ENCODE peak calls at places on chromosomes 5 and 9, in seven cellular contexts. I is GM20000, N is astrocyte of the spinal cord, D is MM.1S, P is BJ, L is foreskin fibroblast, A is tibial artery. K is an unnamed sample.

GRCh38 chr5:139137703-139138102 is 60.5 kb downstream of the SIL1 start:
- DNase-seq in I (no peak), A (no peak), L (peak), P (no peak), N (peak), D (no peak), K (no peak)

GRCh38 chr9:131758972-131759647 is 19.2 kb upstream of the RAPGEF1 start:
- DNase-seq in L (peak), D (no peak), I (no peak), A (no peak), P (no peak), N (no peak), K (no peak)

GRCh38 chr9:110283736-110284135 is 27.4 kb upstream of the TXN start:
- DNase-seq in L (no peak), P (no peak), A (no peak), N (no peak), I (no peak), D (no peak), K (no peak)

GRCh38 chr9:135524130-135524861 is 3.1 kb downstream of the LCN1 start:
- DNase-seq in I (no peak), N (no peak), L (peak), A (peak), P (no peak), D (no peak), K (no peak)

GRCh38 chr5:15683332-15683731 is 183.4 kb downstream of the FBXL7 start:
- DNase-seq in I (no peak), A (no peak), D (no peak), P (no peak), L (no peak), N (no peak), K (no peak)

GRCh38 chr9:107784235-107784958 is 294.8 kb upstream of the KLF4 start:
- DNase-seq in L (peak), A (no peak), D (no peak), I (no peak), P (peak), N (peak), K (no peak)

GRCh38 chr5:28729067-28729466 is 1690.7 kb upstream of the CDH9 start:
- DNase-seq in P (no peak), N (no peak), A (no peak), L (no peak), I (no peak), D (no peak), K (no peak)

GRCh38 chr9:104831681-104832080 is 67.8 kb downstream of the NIPSNAP3B start:
- DNase-seq in L (peak), I (no peak), A (no peak), D (no peak), N (peak), P (no peak), K (no peak)

GRCh38 chr5:6592611-6593010 is 40.2 kb downstream of the NSUN2 start:
- DNase-seq in I (no peak), L (peak), A (no peak), D (no peak), N (no peak), P (peak), K (no peak)

GRCh38 chr9:81052846-81053245 is 636.5 kb downstream of the TLE1 start:
- DNase-seq in I (no peak), N (peak), P (no peak), A (no peak), L (peak), D (peak), K (no peak)

GRCh38 chr9:130659699-130660248 is 4.6 kb upstream of the PRDM12 start:
- DNase-seq in A (no peak), D (no peak), N (no peak), I (no peak), L (no peak), P (no peak), K (no peak)

GRCh38 chr5:140023611-140024191 is 19.4 kb downstream of the NRG2 start:
- DNase-seq in A (no peak), D (no peak), L (no peak), I (no peak), P (no peak), N (no peak), K (no peak)

GRCh38 chr9:77403244-77403643 is 225.9 kb downstream of the VPS13A start:
- DNase-seq in D (no peak), N (no peak), I (no peak), A (no peak), L (peak), P (no peak), K (no peak)

GRCh38 chr5:112183103-112183634 is 235.9 kb downstream of the EPB41L4A start:
- DNase-seq in I (no peak), P (no peak), D (no peak), N (peak), L (peak), A (no peak), K (no peak)

GRCh38 chr9:93258818-93259489 is 75.0 kb downstream of the WNK2 start:
- DNase-seq in I (peak), D (no peak), P (no peak), A (peak), L (no peak), N (no peak), K (no peak)

GRCh38 chr5:95403996-95404395 is 12.8 kb downstream of the FAM81B start:
- DNase-seq in P (no peak), N (no peak), D (no peak), I (no peak), L (no peak), A (no peak), K (no peak)

GRCh38 chr5:893711-894110 is 1.0 kb downstream of the TRIP13 start:
- DNase-seq in A (no peak), L (no peak), D (peak), P (no peak), N (no peak), I (no peak), K (no peak)

DNA sequence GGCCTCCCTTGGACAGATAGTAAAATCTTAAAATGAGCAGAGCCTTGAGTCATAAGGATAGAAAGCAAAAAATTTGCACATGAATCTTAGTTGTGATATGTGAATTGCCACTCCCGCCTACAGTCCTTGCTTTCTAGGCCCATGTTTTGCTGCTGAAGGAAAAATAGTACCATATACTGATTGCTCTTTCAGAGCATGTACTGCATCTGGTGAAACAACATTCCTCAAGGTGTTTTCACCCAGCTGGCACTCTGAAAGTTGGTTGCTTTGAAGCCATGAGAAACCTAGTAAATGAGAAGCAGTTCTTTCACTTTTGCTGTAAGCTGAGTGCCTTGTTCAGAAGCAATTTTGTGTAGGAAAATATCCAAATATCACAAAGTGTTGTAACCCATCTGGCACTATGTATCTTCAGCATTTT is 10.3 kb downstream of the CDC37L1 start:
- DNase-seq in D (peak), P (no peak), A (no peak), N (no peak), L (peak), I (peak), K (peak)
- TF ChIP-seq CTCF in D (no peak), P (no peak), A (no peak), N (no peak), L (no peak), I (no peak), K (no peak)

GRCh38 chr9:4143951-4144717 is 155.7 kb downstream of the GLIS3 start:
- DNase-seq in P (no peak), D (no peak), N (peak), I (no peak), A (no peak), L (peak), K (no peak)
- TF ChIP-seq CTCF in P (no peak), D (no peak), N (no peak), I (no peak), A (no peak), L (no peak), K (no peak)

GRCh38 chr5:132635873-132636272 is 22.1 kb upstream of the IL13 start:
- DNase-seq in D (no peak), L (no peak), N (no peak), I (peak), A (no peak), P (no peak), K (peak)
- TF ChIP-seq CTCF in D (no peak), L (no peak), N (no peak), I (no peak), A (no peak), P (no peak), K (no peak)

GRCh38 chr5:149903441-149903840 is 41.2 kb downstream of the PDE6A start:
- DNase-seq in A (no peak), L (no peak), D (no peak), P (no peak), I (no peak), N (no peak), K (no peak)

GRCh38 chr5:149901511-149901910 is 43.1 kb downstream of the PDE6A start:
- DNase-seq in P (no peak), N (no peak), A (no peak), L (no peak), I (no peak), D (no peak), K (no peak)

GRCh38 chr5:149900390-149900789 is 44.2 kb downstream of the PDE6A start:
- DNase-seq in A (no peak), N (no peak), I (no peak), P (no peak), D (no peak), L (no peak), K (no peak)

GRCh38 chr5:149904293-149904886 is 40.2 kb downstream of the PDE6A start:
- DNase-seq in P (no peak), A (no peak), I (no peak), D (no peak), L (peak), N (no peak), K (no peak)

DNA sequence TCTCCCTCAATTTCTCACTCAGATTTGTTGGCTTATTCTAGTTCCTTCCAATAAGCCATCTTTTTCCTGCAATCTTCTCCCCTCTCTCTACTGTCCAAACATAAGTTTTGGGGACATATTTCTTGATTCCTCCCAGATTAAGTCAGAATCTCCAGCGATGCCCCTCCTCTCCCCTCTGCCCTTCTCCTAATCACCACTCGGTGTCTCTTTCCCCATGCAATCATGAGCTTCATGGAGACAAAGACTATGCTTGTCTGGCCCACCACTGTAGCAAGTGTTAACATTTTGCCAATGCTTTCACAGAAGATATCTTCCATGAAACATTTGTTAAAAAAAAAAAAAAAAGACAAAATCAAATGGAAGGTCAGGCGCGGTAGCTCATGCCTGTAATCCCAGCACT is 42.4 kb downstream of the PDE6A start:
- DNase-seq in A (no peak), D (no peak), N (no peak), P (no peak), I (no peak), L (no peak), K (no peak)
- TF ChIP-seq CTCF in A (no peak), D (no peak), N (no peak), P (no peak), I (no peak), L (no peak), K (no peak)

GRCh38 chr5:178283520-178283919 is 50.9 kb upstream of the PHYKPL start:
- DNase-seq in A (no peak), N (no peak), D (no peak), L (no peak), P (no peak), I (no peak), K (no peak)

GRCh38 chr5:178284996-178285395 is 52.4 kb upstream of the PHYKPL start:
- DNase-seq in P (no peak), D (no peak), A (no peak), N (no peak), L (no peak), I (no peak), K (no peak)

GRCh38 chr5:178282391-178282790 is 49.8 kb upstream of the PHYKPL start:
- DNase-seq in A (no peak), D (no peak), L (no peak), P (no peak), I (no peak), N (no peak), K (no peak)

GRCh38 chr5:178285399-178286225 is 53.0 kb upstream of the PHYKPL start:
- DNase-seq in L (no peak), P (no peak), A (no peak), N (no peak), D (no peak), I (no peak), K (no peak)

GRCh38 chr5:178284095-178284675 is 51.6 kb upstream of the PHYKPL start:
- DNase-seq in A (no peak), L (peak), D (peak), I (no peak), P (no peak), N (peak), K (no peak)
- TF ChIP-seq CTCF in A (peak), L (peak), D (peak), I (peak), P (peak), N (peak), K (peak)

GRCh38 chr5:60929024-60929423 is 15.8 kb downstream of the ERCC8 start:
- DNase-seq in D (no peak), P (no peak), A (no peak), I (no peak), N (peak), L (peak), K (no peak)
- TF ChIP-seq CTCF in D (peak), P (peak), A (no peak), I (no peak), N (no peak), L (peak), K (peak)

DNA sequence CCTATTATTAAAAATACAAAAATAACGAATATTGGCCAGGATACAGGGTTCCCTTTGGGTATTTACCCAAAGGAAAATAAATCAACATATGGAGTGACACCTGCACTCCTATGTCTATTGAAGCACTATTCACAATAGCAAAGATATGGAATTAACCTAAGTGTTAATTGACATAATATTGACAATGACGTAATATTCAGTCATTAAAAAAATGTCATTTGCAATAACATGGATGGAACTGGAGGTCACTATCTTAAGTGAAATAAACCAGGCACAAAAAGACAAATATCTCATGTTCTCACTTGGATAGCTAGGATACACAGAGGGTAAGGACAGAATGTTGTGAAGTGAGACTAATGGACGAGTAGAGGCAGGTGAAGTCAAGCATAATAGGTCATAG is 326.3 kb upstream of the PTGER4 start:
- DNase-seq in N (no peak), L (no peak), A (no peak), I (no peak), D (no peak), P (no peak), K (no peak)
- TF ChIP-seq CTCF in N (no peak), L (no peak), A (no peak), I (no peak), D (no peak), P (no peak), K (no peak)

K was measured in GM13977.